ENCODE peak calls at places on chromosomes 1 and 21, in five cellular contexts. R is fibroblast of lung, P is adrenal gland, S is left lung, A is cardiac fibroblast. V is an unnamed sample.

GRCh38 chr1:160739098-160739511 is at the start of gene SLAMF7:
- DNase-seq in A (no peak), R (no peak), S (no peak), P (no peak), V (peak; percentile 42)

GRCh38 chr1:27672750-27673112 is 739 bp upstream of the IFI6 start:
- DNase-seq in S (no peak), R (peak; percentile 43), P (no peak), A (peak; percentile 41), V (no peak)

GRCh38 chr1:203448521-203449061 is 27.0 kb upstream of the PRELP start:
- DNase-seq in A (peak; percentile 21), R (no peak), P (no peak), S (no peak), V (no peak)

GRCh38 chr1:209556159-209556690 is 27.3 kb upstream of the CAMK1G start:
- DNase-seq in A (no peak), P (no peak), R (no peak), S (no peak), V (no peak)

GRCh38 chr1:233998926-233999325 is 94.5 kb downstream of the SLC35F3 start:
- DNase-seq in R (no peak), A (no peak), S (no peak), P (no peak), V (no peak)

GRCh38 chr1:174433451-174433850 is 14.3 kb upstream of the GPR52 start:
- DNase-seq in A (peak; percentile 18), P (no peak), R (peak; percentile 74), S (no peak), V (no peak)

GRCh38 chr1:167548059-167548932 is 5.3 kb downstream of the CREG1 start:
- DNase-seq in P (no peak), S (no peak), R (peak; percentile 85), A (peak; percentile 90), V (no peak)

GRCh38 chr1:145961425-145962156 is 2.8 kb downstream of the ANKRD34A start:
- DNase-seq in P (peak; percentile 27), S (peak; percentile 89), A (peak; percentile 24), R (no peak), V (peak; percentile 63)

GRCh38 chr1:156488566-156489165 is 11.9 kb downstream of the MEF2D start:
- DNase-seq in R (no peak), S (no peak), A (no peak), P (no peak), V (peak; percentile 70)

GRCh38 chr1:20207546-20207945 is 21.2 kb upstream of the PLA2G2C start:
- DNase-seq in R (no peak), S (no peak), P (no peak), A (no peak), V (no peak)

GRCh38 chr1:15799928-15800835 is 7.3 kb downstream of the UQCRHL start:
- DNase-seq in A (peak; percentile 71), P (peak; percentile 72), R (peak; percentile 42), S (peak; percentile 82), V (peak; percentile 92)

GRCh38 chr1:112905420-112906154 is 50.4 kb downstream of the SLC16A1 start:
- DNase-seq in A (peak; percentile 52), P (no peak), S (no peak), R (no peak), V (peak; percentile 74)

GRCh38 chr1:3652538-3653285 is 396 bp downstream of the TP73 start:
- DNase-seq in P (no peak), S (peak; percentile 83), A (no peak), R (no peak), V (no peak)

GRCh38 chr1:90045853-90046563 is 51.1 kb downstream of the ZNF326 start:
- DNase-seq in P (no peak), R (peak; percentile 29), S (no peak), A (peak; percentile 31), V (no peak)

GRCh38 chr1:59638172-59638800 is 176.5 kb upstream of the HOOK1 start:
- DNase-seq in A (peak; percentile 80), P (no peak), R (peak; percentile 72), S (no peak), V (no peak)

GRCh38 chr1:93779540-93780121 is 98.0 kb upstream of the BCAR3 start:
- DNase-seq in S (no peak), P (no peak), R (peak; percentile 57), A (peak; percentile 82), V (no peak)

GRCh38 chr1:192629602-192630001 is 6.3 kb upstream of the RGS13 start:
- DNase-seq in P (no peak), S (no peak), R (no peak), A (no peak), V (no peak)

GRCh38 chr1:175933801-175934200 is 190.4 kb upstream of the TNR start:
- DNase-seq in P (no peak), R (peak; percentile 10), A (peak; percentile 25), S (no peak), V (no peak)

GRCh38 chr1:93323185-93323820 is 22.4 kb upstream of the DR1 start:
- DNase-seq in A (no peak), R (no peak), P (no peak), S (no peak), V (no peak)

GRCh38 chr1:234607091-234608025 is 2.6 kb downstream of the IRF2BP2 start:
- DNase-seq in S (peak; percentile 84), A (peak; percentile 65), R (no peak), P (peak; percentile 57), V (peak; percentile 44)

GRCh38 chr1:46532095-46532494 is 19.4 kb downstream of the KNCN start:
- DNase-seq in P (no peak), R (no peak), A (no peak), S (peak; percentile 45), V (no peak)

GRCh38 chr1:242057745-242058115 is 58.8 kb upstream of the MAP1LC3C start:
- DNase-seq in P (no peak), R (no peak), A (no peak), S (no peak), V (no peak)

GRCh38 chr1:96487961-96488360 is 233.6 kb upstream of the PTBP2 start:
- DNase-seq in P (no peak), S (no peak), R (peak; percentile 77), A (peak; percentile 72), V (no peak)

GRCh38 chr1:96306809-96307208 is 414.8 kb upstream of the PTBP2 start:
- DNase-seq in R (peak; percentile 51), A (peak; percentile 58), S (no peak), P (no peak), V (no peak)

GRCh38 chr1:1273152-1273534 is 511 bp downstream of the UBE2J2 start:
- DNase-seq in P (no peak), A (no peak), R (no peak), S (no peak), V (no peak)

GRCh38 chr1:1274931-1275431 is 1.3 kb upstream of the UBE2J2 start:
- DNase-seq in S (no peak), P (no peak), A (no peak), R (no peak), V (no peak)

GRCh38 chr1:1274299-1274930 is 761 bp upstream of the UBE2J2 start:
- DNase-seq in R (no peak), S (no peak), A (no peak), P (no peak), V (no peak)

GRCh38 chr1:1272341-1273151 is 1.1 kb downstream of the UBE2J2 start:
- DNase-seq in P (no peak), R (no peak), S (peak; percentile 85), A (no peak), V (peak; percentile 78)

DNA sequence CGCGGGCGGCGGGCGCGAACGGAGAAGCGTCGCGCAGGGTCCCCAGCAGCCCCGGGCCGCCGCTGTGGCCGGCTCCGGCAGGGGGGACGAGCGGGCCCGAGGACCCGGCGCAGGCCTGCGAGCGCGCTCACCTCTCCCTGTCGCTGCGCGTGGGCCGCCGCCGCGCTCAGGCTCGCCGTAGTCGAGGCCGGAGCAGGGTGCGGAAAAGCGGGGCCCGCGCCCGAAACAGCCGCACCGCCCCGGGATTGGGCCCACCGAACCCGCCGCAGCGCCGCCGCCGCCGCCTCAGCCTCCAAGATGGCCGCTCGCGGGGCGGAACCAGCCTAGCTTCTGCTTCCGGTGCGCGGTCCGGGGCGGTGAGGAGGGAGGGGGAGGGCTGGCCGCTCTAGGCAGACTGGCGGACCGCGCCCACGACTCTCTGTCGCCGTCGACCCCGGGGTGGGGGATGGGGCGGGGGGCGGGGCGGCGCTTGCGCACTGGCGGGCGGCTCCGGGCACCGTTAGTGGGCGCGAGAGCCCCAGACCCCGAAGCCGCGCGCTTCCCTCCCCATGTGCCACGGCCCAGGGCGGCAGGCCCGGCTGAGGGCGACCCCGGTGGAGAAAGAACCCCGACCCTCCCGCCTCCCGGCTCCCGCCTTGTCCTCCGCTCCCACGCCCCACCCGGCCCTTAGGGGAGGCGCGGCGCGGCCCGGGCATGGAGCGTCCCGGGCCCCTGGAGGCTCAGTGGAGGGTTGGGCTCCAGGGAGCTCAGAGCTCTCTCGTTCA is at the start of gene UBE2J2:
- DNase-seq in R (peak; percentile 94), A (peak; percentile 96), S (peak; percentile 99), P (peak; percentile 95), V (peak; percentile 96)
- TF ChIP-seq CTCF in R (no peak), A (no peak), S (no peak), P (no peak), V (no peak)

GRCh38 chr21:36072453-36073167 is 2.8 kb downstream of the CBR1 start:
- DNase-seq in S (no peak), A (no peak), P (no peak), R (no peak), V (no peak)

GRCh38 chr21:36070999-36071398 is 1.2 kb downstream of the CBR1 start:
- DNase-seq in R (no peak), A (no peak), P (no peak), S (no peak), V (no peak)

GRCh38 chr21:36068748-36069398 is 951 bp upstream of the CBR1 start:
- DNase-seq in S (no peak), P (no peak), R (no peak), A (no peak), V (no peak)

GRCh38 chr21:36073181-36073580 is 3.4 kb downstream of the CBR1 start:
- DNase-seq in R (no peak), A (no peak), S (no peak), P (no peak), V (no peak)

GRCh38 chr21:36069713-36070573 is at the start of gene CBR1:
- DNase-seq in P (peak; percentile 98), A (peak; percentile 97), S (peak; percentile 100), R (peak; percentile 96), V (peak; percentile 96)
- TF ChIP-seq CTCF in P (no peak), A (no peak), S (no peak), R (no peak), V (no peak)

GRCh38 chr21:18298228-18298627 is 53.6 kb downstream of the CHODL start:
- DNase-seq in P (no peak), S (no peak), A (no peak), R (no peak), V (no peak)
- TF ChIP-seq CTCF in P (no peak), S (no peak), A (no peak), R (no peak), V (no peak)

DNA sequence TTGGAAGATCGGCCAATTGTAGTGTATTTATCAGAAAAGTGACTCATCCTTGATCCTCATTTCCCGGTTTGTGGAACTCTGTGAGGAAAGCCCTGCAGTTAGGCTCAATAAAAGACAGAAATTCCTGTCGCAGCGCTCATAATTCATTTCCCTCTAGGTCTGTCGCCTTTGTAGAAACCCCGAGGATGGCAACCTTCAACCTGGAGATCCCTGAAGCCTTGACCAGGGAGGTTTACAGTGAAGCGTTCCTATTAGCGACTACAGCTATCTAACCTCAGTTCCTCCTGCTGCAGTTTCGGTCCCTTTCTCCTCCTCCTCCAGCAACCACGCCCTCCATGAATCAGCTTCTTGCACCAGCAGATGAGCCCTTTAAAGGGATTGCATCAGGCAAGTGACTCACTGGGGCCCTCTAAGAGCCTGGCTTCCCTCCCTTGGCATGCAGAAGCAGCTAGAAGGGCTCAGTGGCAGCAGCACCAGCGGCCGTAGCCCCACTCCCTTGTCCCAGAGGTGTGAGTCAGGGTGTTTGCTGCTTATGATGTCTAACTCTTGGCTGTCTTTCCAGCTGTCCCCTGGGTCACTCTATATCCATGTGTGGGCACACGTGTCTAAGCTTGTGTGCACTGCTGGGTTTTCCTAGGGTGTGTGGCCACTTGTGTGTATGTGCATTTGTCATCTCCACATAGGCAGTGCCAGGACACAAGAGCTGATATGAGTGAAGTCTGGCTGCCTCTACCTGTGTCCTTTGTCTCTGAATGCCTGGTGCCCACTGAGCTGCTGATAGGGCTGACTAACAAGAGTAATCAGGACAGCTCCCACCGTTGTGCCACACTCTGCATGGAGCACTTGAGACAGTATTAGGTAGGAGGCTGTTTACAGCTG is 777 bp upstream of the STK40 start:
- DNase-seq in R (peak; percentile 100), S (peak; percentile 94), A (peak; percentile 100), P (peak; percentile 99), V (peak; percentile 94)
- TF ChIP-seq CTCF in R (no peak), S (no peak), A (no peak), P (no peak), V (no peak)

V was measured in transverse colon.